ENCODE peak calls at places on chromosome 18, in seven cellular contexts. K is HFFc6, P is A549, T is foreskin fibroblast, Q is breast epithelium, O is GM23338, Z is upper lobe of right lung. E is an unnamed sample.

GRCh38 chr18:34495434-34495833 is 214.7 kb upstream of the DTNA start:
- DNase-seq in K (no peak), P (no peak), T (peak), Q (no peak), O (no peak), Z (no peak), E (no peak)

GRCh38 chr18:22666411-22666940 is 248.8 kb upstream of the CTAGE1 start:
- DNase-seq in K (no peak), P (no peak), T (no peak), Q (no peak), O (no peak), Z (no peak), E (no peak)

GRCh38 chr18:40019797-40020392 is 1935.1 kb upstream of the PIK3C3 start:
- DNase-seq in K (no peak), P (no peak), T (peak), Q (no peak), O (peak), Z (no peak), E (no peak)

GRCh38 chr18:63161728-63162195 is 157.8 kb downstream of the BCL2 start:
- DNase-seq in K (peak), P (peak), T (peak), Q (no peak), O (no peak), Z (peak), E (peak)

GRCh38 chr18:22847392-22847791 is 85.7 kb upstream of the RBBP8 start:
- DNase-seq in K (no peak), P (no peak), T (peak), Q (no peak), O (peak), Z (no peak), E (no peak)

GRCh38 chr18:53698907-53699306 is 525.6 kb downstream of the MBD2 start:
- DNase-seq in K (no peak), P (peak), T (peak), Q (no peak), O (peak), Z (no peak), E (no peak)

GRCh38 chr18:26493021-26493420 is 55.3 kb downstream of the KCTD1 start:
- DNase-seq in K (no peak), P (no peak), T (peak), Q (no peak), O (no peak), Z (no peak), E (no peak)

GRCh38 chr18:75574197-75574596 is 146.7 kb upstream of the SMIM21 start:
- DNase-seq in K (no peak), P (no peak), T (no peak), Q (no peak), O (no peak), Z (no peak), E (no peak)

GRCh38 chr18:6414118-6414722 is 491 bp downstream of the L3MBTL4 start:
- DNase-seq in K (no peak), P (no peak), T (peak), Q (peak), O (peak), Z (peak), E (peak)

GRCh38 chr18:56246912-56247311 is 391.5 kb downstream of the TXNL1 start:
- DNase-seq in K (no peak), P (no peak), T (no peak), Q (no peak), O (no peak), Z (no peak), E (no peak)

GRCh38 chr18:24400587-24400986 is 3.0 kb upstream of the OSBPL1A start:
- DNase-seq in K (no peak), P (no peak), T (peak), Q (no peak), O (no peak), Z (no peak), E (no peak)

GRCh38 chr18:49907346-49907929 is 94.1 kb upstream of the ACAA2 start:
- DNase-seq in K (no peak), P (no peak), T (peak), Q (no peak), O (no peak), Z (no peak), E (peak)

DNA sequence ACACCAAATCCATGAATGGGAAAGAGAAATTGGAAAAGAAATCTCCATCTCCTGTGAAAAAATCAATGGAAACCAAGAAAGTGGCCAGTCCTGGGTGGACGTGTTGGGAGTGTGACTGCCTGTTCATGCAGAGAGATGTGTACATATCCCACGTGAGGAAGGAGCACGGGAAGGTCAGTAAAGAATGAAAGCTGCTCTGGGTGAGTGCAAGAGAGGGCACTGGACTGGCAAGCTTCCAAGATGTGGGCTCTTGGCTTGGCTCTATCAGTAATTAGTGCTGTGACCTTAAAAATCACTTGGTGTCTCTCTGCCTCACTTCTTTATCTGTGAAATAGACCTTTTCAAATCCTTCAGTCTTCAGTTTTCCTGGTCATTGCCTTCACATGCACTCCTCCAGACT is 89.0 kb downstream of the ZNF532 start:
- DNase-seq in K (no peak), P (peak), T (no peak), Q (no peak), O (no peak), Z (no peak), E (no peak)
- TF ChIP-seq CTCF in K (no peak), P (no peak), T (no peak), Q (no peak), O (no peak), Z (no peak), E (no peak)

DNA sequence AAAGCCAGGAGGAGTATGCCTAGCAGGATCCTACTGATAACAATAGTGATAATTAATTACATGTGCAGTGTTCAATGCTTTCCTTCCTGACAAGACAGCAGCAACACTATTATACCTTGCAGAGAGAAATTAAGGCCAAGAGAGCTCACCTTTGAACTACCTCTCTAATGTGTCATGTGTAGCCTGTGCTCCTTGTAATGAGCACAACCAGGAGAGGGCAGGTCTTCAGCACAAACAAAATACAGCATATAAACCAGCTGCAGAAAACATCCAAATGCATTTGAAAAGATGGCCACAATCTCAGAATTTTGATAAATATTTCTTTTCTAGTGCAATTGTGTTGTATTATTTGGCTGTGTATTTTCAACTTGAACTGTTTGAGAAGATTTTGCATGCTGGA is 1425.7 kb downstream of the DSC3 start:
- DNase-seq in K (no peak), P (no peak), T (no peak), Q (no peak), O (no peak), Z (no peak), E (no peak)
- TF ChIP-seq CTCF in K (no peak), P (no peak), T (no peak), Q (no peak), O (no peak), Z (no peak), E (no peak)

GRCh38 chr18:9240270-9240669 is 94.3 kb upstream of the TWSG1 start:
- DNase-seq in K (no peak), P (no peak), T (no peak), Q (no peak), O (no peak), Z (no peak), E (no peak)
- TF ChIP-seq CTCF in K (no peak), P (no peak), T (no peak), Q (no peak), O (no peak), Z (no peak), E (no peak)

GRCh38 chr18:13572148-13572547 is 154.2 kb downstream of the FAM210A start:
- DNase-seq in K (no peak), P (no peak), T (no peak), Q (no peak), O (no peak), Z (no peak), E (no peak)
- TF ChIP-seq CTCF in K (no peak), P (no peak), T (no peak), Q (no peak), O (no peak), Z (no peak), E (no peak)

GRCh38 chr18:3773303-3773702 is 323.3 kb downstream of the TGIF1 start:
- DNase-seq in K (no peak), P (no peak), T (peak), Q (no peak), O (no peak), Z (no peak), E (no peak)
- TF ChIP-seq CTCF in K (peak), P (no peak), T (no peak), Q (no peak), O (peak), Z (no peak), E (no peak)

DNA sequence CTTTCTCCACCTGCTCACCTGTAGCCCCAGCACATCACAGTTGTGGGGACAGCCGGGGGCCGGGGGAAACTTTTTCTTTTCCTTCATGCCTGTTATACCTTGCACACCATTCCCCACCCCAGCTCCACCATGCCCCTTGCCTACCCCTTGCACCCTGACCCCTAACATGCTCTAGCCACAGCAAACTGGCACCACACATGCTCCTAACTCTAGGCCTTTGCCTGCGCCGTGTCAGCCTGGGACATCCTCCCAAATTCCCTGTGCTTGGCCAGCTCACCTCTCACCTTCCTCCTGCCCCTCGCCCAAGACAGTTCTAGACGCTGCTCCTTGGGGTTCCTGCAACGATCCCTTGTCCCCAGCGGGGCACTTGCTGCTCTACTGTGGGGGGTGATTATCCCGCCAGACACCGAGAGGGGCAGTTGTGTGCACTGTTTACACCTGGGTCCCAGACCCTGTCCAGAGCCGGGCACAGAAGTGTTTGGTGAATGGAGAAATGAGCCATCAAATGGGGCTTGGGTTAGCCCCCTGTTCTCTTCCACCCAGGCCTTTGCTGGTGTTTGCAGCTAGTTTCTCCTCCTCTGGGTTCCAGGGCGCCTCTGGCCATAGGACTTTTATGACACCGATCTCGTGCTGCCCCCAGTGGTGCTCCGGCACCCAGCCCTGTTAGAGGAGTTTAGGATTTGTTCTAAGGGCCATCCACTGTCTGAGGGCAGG is 129.8 kb downstream of the CTIF start:
- DNase-seq in K (no peak), P (no peak), T (no peak), Q (no peak), O (no peak), Z (peak), E (no peak)
- TF ChIP-seq CTCF in K (no peak), P (no peak), T (peak), Q (no peak), O (peak), Z (no peak), E (no peak)

DNA sequence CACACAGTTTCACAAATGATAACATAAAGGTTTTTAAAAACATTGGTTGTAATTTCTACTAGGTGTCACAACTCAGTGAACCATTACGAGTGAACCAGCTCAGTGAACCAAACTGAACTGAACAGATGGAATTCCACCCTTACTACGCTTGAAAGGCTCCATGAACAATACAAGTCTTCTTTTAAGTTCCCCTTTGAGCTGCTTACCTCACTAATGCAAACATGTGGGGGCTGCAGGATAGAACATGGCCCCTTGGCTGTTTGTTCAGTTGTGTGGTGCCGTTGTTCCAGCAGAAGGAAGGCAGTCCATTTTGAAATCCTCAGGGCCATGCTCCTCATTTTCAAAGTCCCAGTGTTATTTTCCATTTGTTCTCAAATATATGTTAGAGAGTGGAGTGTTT is 30.7 kb upstream of the KLHL14 start:
- DNase-seq in K (no peak), P (no peak), T (no peak), Q (no peak), O (no peak), Z (no peak), E (no peak)
- TF ChIP-seq CTCF in K (no peak), P (no peak), T (no peak), Q (no peak), O (no peak), Z (no peak), E (no peak)

GRCh38 chr18:45619826-45620201 is 4.5 kb downstream of the SLC14A2 start:
- DNase-seq in K (no peak), P (no peak), T (no peak), Q (no peak), O (peak), Z (no peak), E (no peak)

GRCh38 chr18:45617284-45617683 is 2.0 kb downstream of the SLC14A2 start:
- DNase-seq in K (peak), P (peak), T (peak), Q (peak), O (no peak), Z (peak), E (no peak)

GRCh38 chr18:45621068-45621511 is 5.8 kb downstream of the SLC14A2 start:
- DNase-seq in K (no peak), P (peak), T (peak), Q (no peak), O (peak), Z (no peak), E (no peak)

DNA sequence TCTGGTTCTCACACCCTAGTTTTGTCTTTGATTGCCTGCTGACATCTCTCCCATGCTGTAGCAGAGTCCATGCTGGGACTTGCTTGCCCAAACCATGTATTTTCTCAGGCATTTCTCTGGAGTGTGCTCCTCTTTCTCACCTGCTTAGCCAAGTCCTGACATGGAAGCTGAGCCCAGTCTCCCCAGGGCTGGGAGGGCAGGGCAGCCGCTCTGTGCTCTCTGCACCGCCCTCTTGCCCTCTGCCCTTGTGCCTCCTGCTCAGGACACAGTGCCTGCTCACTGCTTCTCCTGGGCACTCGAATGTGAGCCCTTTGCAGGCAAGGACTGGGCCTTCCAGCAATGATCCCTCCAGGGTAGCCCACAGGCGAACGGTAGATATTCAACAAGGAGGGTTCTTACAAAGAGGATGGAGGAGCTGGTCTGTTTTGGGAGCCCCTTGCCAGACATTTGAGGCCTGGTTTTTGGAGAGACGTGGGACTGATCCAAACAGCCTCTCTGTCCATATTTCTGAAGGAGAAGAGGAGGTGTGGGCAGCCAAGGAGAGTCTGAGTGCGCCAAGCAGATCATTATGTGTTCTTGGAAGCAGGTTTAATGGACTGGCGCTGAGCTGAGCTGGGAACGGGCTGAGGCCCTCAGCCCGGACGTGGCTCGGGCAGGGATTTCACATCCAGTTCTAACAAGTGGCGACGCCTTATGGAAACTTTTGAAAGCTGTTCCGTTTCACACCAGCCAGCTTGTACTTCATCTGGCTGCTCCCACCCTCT is 4.0 kb downstream of the SLC14A2 start:
- DNase-seq in K (no peak), P (no peak), T (peak), Q (no peak), O (no peak), Z (no peak), E (no peak)
- TF ChIP-seq CTCF in K (no peak), P (no peak), T (no peak), Q (no peak), O (no peak), Z (no peak), E (no peak)

DNA sequence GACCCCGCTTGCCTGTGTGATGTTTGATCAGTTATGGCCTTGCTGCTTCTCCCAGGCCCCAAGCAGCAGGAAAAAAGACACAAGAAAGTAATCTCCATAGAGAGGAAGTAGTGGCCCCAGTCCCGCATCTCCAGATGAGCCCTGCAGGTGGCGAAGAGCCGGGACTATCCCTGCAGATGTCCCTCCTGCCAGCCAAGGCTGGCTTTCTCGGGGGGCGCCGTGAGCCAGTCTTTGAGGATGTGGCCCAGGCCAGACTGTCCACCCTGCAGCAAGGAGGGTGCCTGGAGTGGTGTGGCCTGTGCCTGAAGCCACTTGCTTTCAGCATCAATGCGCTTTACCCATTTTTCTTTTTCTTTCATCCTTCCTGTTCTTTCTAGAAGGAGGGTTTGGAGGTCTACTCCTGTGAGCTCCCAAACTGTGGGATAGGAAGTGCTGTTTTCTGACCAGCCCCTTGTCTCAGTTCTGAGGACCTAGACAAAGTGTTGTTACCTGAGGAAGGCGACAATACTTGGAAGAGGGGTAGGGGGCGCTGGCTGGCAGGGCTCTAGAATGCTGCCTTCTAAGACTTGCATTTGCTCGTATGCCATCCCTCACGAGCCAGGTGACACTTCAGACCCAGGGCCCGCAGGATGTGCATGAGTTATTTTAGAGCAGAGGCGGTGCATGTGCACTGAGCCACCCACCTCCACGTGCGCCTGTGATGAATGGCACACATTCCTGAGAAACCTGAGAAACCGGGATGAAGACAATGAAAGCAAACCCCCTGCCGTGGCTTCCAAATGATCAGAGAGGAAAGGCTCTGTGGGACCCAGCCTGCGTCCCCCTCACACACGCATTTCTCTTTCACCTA is 255.8 kb downstream of the FBXO15 start:
- DNase-seq in K (no peak), P (no peak), T (no peak), Q (no peak), O (peak), Z (no peak), E (no peak)
- TF ChIP-seq CTCF in K (peak), P (no peak), T (no peak), Q (no peak), O (peak), Z (no peak), E (no peak)

E was measured in CD14-positive monocyte.